ENCODE peak calls at places on chromosomes 13 and 19, in seven cellular contexts. T is HFFc6, Y is cardiac fibroblast, H is fibroblast of pulmonary artery, Q is left ventricle myocardium inferior, J is nephron progenitor cell, A is lower leg skin. R is an unnamed sample.

GRCh38 chr13:64078480-64078936 is 2662.9 kb upstream of the PCDH20 start:
- DNase-seq in T (no peak), Y (no peak), H (no peak), Q (no peak), J (no peak), A (peak; percentile 78), R (no peak)

GRCh38 chr13:109160357-109160756 is 530.9 kb downstream of the MYO16 start:
- DNase-seq in T (no peak), Y (no peak), H (no peak), Q (no peak), J (no peak), A (no peak), R (no peak)

GRCh38 chr13:58254961-58255360 is 623.4 kb downstream of the PCDH17 start:
- DNase-seq in T (no peak), Y (no peak), H (no peak), Q (no peak), J (no peak), A (no peak), R (no peak)

GRCh38 chr13:32746474-32746873 is 160.2 kb downstream of the PDS5B start:
- DNase-seq in T (no peak), Y (no peak), H (no peak), Q (no peak), J (no peak), A (no peak), R (no peak)

GRCh38 chr13:97107815-97108534 is 113.7 kb upstream of the OXGR1 start:
- DNase-seq in T (no peak), Y (no peak), H (no peak), Q (no peak), J (no peak), A (no peak), R (no peak)

GRCh38 chr13:48126944-48127814 is 32.3 kb upstream of the MED4 start:
- DNase-seq in T (peak; percentile 58), Y (peak; percentile 86), H (peak; percentile 87), Q (peak; percentile 84), J (peak; percentile 17), A (no peak), R (no peak)

GRCh38 chr19:58059681-58060080 is 599 bp downstream of the ZNF135 start:
- DNase-seq in T (no peak), Y (no peak), H (no peak), Q (no peak), J (no peak), A (no peak), R (no peak)

GRCh38 chr19:374183-374885 is 29.7 kb upstream of the MIER2 start:
- DNase-seq in T (no peak), Y (no peak), H (no peak), Q (no peak), J (no peak), A (peak; percentile 82), R (no peak)

GRCh38 chr13:45255253-45255987 is 54.6 kb upstream of the KCTD4 start:
- DNase-seq in T (no peak), Y (no peak), H (no peak), Q (no peak), J (no peak), A (no peak), R (no peak)

GRCh38 chr19:12868540-12869112 is 12.6 kb downstream of the DNASE2 start:
- DNase-seq in T (peak; percentile 25), Y (peak; percentile 29), H (no peak), Q (no peak), J (no peak), A (no peak), R (no peak)

GRCh38 chr13:105918842-105919741 is 616.4 kb downstream of the EFNB2 start:
- DNase-seq in T (peak; percentile 33), Y (peak; percentile 69), H (peak; percentile 63), Q (no peak), J (no peak), A (no peak), R (no peak)

GRCh38 chr13:28540612-28541011 is 45.7 kb upstream of the FLT1 start:
- DNase-seq in T (no peak), Y (peak; percentile 14), H (peak; percentile 61), Q (no peak), J (no peak), A (no peak), R (no peak)

GRCh38 chr13:51761638-51762350 is 42.2 kb downstream of the DHRS12 start:
- DNase-seq in T (peak; percentile 22), Y (peak; percentile 31), H (no peak), Q (peak; percentile 43), J (no peak), A (no peak), R (no peak)

GRCh38 chr13:48839171-48839570 is 136.5 kb upstream of the FNDC3A start:
- DNase-seq in T (no peak), Y (no peak), H (peak; percentile 45), Q (no peak), J (no peak), A (no peak), R (no peak)

GRCh38 chr13:80881495-80882482 is 540.9 kb upstream of the SPRY2 start:
- DNase-seq in T (no peak), Y (no peak), H (peak; percentile 39), Q (no peak), J (no peak), A (no peak), R (no peak)

GRCh38 chr13:33316890-33317289 is 31.3 kb upstream of the STARD13 start:
- DNase-seq in T (peak; percentile 5), Y (no peak), H (no peak), Q (no peak), J (no peak), A (no peak), R (no peak)

GRCh38 chr19:18843960-18844359 is 12.2 kb downstream of the UPF1 start:
- DNase-seq in T (no peak), Y (no peak), H (no peak), Q (no peak), J (no peak), A (no peak), R (no peak)

GRCh38 chr19:41330946-41331678 is 21.1 kb downstream of the CCDC97 start:
- DNase-seq in T (no peak), Y (no peak), H (no peak), Q (no peak), J (peak; percentile 32), A (no peak), R (no peak)

GRCh38 chr19:41409288-41409687 is 11.7 kb downstream of the BCKDHA start:
- DNase-seq in T (no peak), Y (peak; percentile 56), H (peak; percentile 51), Q (no peak), J (no peak), A (no peak), R (no peak)

GRCh38 chr13:52994051-52994450 is 34.6 kb upstream of the OLFM4 start:
- DNase-seq in T (no peak), Y (no peak), H (no peak), Q (no peak), J (no peak), A (no peak), R (no peak)

GRCh38 chr19:29547361-29547960 is 21.7 kb downstream of the VSTM2B start:
- DNase-seq in T (no peak), Y (no peak), H (no peak), Q (no peak), J (no peak), A (no peak), R (no peak)

GRCh38 chr13:48976677-48977625 is 1.2 kb downstream of the FNDC3A start:
- DNase-seq in T (peak; percentile 15), Y (peak; percentile 38), H (peak; percentile 20), Q (no peak), J (no peak), A (no peak), R (no peak)

GRCh38 chr13:71358218-71358617 is 508.8 kb downstream of the DACH1 start:
- DNase-seq in T (no peak), Y (no peak), H (no peak), Q (no peak), J (no peak), A (no peak), R (no peak)

GRCh38 chr19:54035215-54036178 is 28.2 kb downstream of the VSTM1 start:
- DNase-seq in T (peak; percentile 84), Y (peak; percentile 95), H (peak; percentile 92), Q (no peak), J (no peak), A (no peak), R (no peak)

GRCh38 chr19:2578391-2578826 is 102.5 kb downstream of the GADD45B start:
- DNase-seq in T (peak; percentile 72), Y (peak; percentile 70), H (peak; percentile 65), Q (peak; percentile 38), J (no peak), A (no peak), R (no peak)

GRCh38 chr13:81781471-81781870 is 1440.5 kb upstream of the SPRY2 start:
- DNase-seq in T (no peak), Y (no peak), H (no peak), Q (no peak), J (no peak), A (no peak), R (no peak)

DNA sequence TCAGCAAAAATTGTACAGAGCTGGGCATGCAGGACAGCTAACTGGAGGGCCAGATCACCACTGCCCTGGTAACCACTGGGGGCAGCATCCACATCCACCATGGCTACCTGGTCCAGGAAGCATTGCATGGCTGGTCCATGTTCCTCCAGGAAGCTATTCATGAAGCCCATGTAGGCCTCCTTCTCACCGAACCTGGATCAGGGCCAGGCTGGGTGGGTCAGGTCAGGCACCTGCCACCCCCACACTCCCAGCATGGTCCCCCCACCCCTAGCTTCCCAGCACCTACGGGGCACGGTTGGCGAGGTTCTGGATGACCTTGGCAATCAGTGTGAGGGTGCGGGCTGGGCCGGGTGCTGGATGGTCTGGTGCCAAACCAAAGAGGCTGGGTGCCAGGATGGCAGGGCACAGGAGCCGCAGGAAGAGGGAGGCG is 4.6 kb upstream of the WIZ start:
- DNase-seq in T (no peak), Y (no peak), H (no peak), Q (no peak), J (no peak), A (no peak), R (no peak)
- TF ChIP-seq CTCF in T (peak; percentile 60), Y (peak; percentile 37), H (peak; percentile 37), Q (no peak), J (peak; percentile 7), A (no peak), R (no peak)

GRCh38 chr19:15297416-15298224 is 34.7 kb downstream of the BRD4 start:
- DNase-seq in T (peak; percentile 74), Y (peak; percentile 67), H (peak; percentile 63), Q (no peak), J (no peak), A (no peak), R (no peak)
- TF ChIP-seq CTCF in T (peak; percentile 62), Y (peak; percentile 21), H (peak; percentile 14), Q (no peak), J (no peak), A (no peak), R (no peak)

GRCh38 chr13:42040730-42041016 is 7.8 kb upstream of the DGKH start:
- DNase-seq in T (no peak), Y (no peak), H (no peak), Q (no peak), J (no peak), A (no peak), R (no peak)
- TF ChIP-seq CTCF in T (no peak), Y (no peak), H (no peak), Q (no peak), J (no peak), A (no peak), R (no peak)

DNA sequence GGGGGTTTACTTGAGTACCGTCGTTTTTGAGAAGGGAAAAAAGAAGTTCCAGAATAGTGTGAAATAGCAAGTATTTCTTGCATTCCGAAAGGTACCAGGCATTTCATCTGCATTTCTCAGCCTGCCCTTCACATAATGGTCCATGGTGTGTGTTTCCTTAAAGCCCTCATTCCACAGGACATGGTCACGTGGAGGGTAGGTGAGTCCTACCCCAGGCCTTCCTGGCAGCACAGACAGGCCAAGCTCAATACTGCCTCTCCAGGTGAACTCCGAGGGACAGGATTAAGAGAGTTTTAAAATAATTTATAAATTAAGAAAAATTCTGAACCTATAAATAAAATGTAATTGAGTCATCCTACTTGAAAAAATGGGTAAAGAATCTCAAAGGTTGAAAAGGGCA is 64.7 kb downstream of the TNFRSF19 start:
- DNase-seq in T (no peak), Y (no peak), H (no peak), Q (no peak), J (no peak), A (peak; percentile 25), R (no peak)
- TF ChIP-seq CTCF in T (peak; percentile 24), Y (no peak), H (no peak), Q (no peak), J (no peak), A (no peak), R (no peak)